ENCODE peak calls at places on chromosomes 4 and X, in eight cellular contexts. B is ovary, F is adrenal gland, G is right cardiac atrium, X is Peyer's patch, W is mesenchymal stem cell, L is cardiac muscle cell, S is SK-N-SH. P is an unnamed sample. For H3K9me3, the result is how much of the 10 kb centered on the place peaks cover.

GRCh38 chr4:184649971-184650855 is 675 bp downstream of the PRIMPOL start:
- DNase-seq in G (no peak), W (peak), F (no peak), L (peak), S (peak), X (no peak), B (no peak), P (peak)

GRCh38 chr4:6767725-6768538 is 14.6 kb upstream of the KIAA0232 start:
- DNase-seq in F (no peak), L (no peak), G (no peak), W (no peak), B (no peak), X (peak), S (no peak), P (no peak)

GRCh38 chrX:141468940-141469339 is 115.6 kb downstream of the SPANXA1 start:
- DNase-seq in L (no peak), F (no peak), G (no peak), S (no peak), X (no peak), B (no peak), W (no peak), P (no peak)

GRCh38 chrX:123731987-123732678 is 719 bp downstream of the THOC2 start:
- DNase-seq in S (peak), B (peak), X (peak), W (peak), G (no peak), F (peak), L (peak), P (peak)

GRCh38 chr4:21034728-21035127 is 334.5 kb downstream of the PACRGL start:
- DNase-seq in G (no peak), F (no peak), L (no peak), S (no peak), X (no peak), W (no peak), B (no peak), P (no peak)

GRCh38 chrX:46561931-46562721 is 11.4 kb upstream of the CHST7 start:
- DNase-seq in B (no peak), W (no peak), G (no peak), X (no peak), L (peak), S (no peak), F (no peak), P (no peak)

GRCh38 chr4:152094851-152095700 is 334.3 kb upstream of the GATB start:
- DNase-seq in G (no peak), X (no peak), S (no peak), F (no peak), W (peak), L (no peak), B (no peak), P (no peak)

GRCh38 chr4:53119685-53120084 is 246.2 kb downstream of the SCFD2 start:
- DNase-seq in L (peak), F (no peak), X (no peak), G (no peak), S (no peak), B (no peak), W (peak), P (peak)

GRCh38 chr4:8147231-8147970 is 11.2 kb downstream of the ABLIM2 start:
- DNase-seq in G (no peak), W (no peak), L (no peak), F (no peak), B (no peak), S (no peak), X (no peak), P (no peak)

DNA sequence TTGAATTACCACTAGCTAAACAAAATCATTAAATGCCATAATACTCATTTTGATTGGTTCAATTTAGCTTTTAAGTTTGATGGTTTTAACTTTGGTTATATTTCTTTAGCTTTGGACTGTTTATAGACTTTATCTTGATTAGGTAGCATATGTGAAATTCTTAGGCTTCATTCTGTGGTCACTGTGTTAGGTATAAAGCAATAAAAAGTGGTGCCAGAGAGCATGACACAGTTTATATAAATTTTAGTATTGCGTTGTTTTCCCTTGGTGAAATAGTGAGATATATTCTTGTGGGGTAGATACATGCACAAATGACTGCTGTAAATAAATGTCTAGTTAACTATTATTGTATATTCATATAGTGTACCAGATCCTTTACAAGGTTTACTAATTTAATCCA is 474.2 kb upstream of the GRID2 start:
- DNase-seq in B (no peak), W (no peak), S (no peak), F (no peak), X (no peak), L (no peak), G (no peak), P (no peak)
- H3K4me3 ChIP-seq in B (no peak), W (no peak), S (no peak), F (no peak), X (no peak), L (no peak), G (no peak), P (no peak)

GRCh38 chrX:81868979-81869378 is 667.1 kb downstream of the SH3BGRL start:
- DNase-seq in F (no peak), G (no peak), B (no peak), X (no peak), L (no peak), S (no peak), W (no peak), P (no peak)

GRCh38 chrX:81866873-81867272 is 665.0 kb downstream of the SH3BGRL start:
- DNase-seq in X (no peak), S (no peak), L (no peak), W (no peak), F (no peak), G (no peak), B (no peak), P (no peak)
- H3K9me3 ChIP-seq in X (under half), S (under half), L (under half), W (under half), F (under half), G (under half), B (under half), P (under half)

GRCh38 chr4:98000940-98001339 is 142.3 kb downstream of the STPG2 start:
- DNase-seq in S (no peak), L (no peak), F (no peak), G (no peak), X (no peak), W (no peak), B (no peak), P (no peak)
- H3K27ac ChIP-seq in S (no peak), L (no peak), F (no peak), G (no peak), X (no peak), W (no peak), B (no peak), P (no peak)

GRCh38 chr4:56253631-56254241 is 133.6 kb downstream of the AASDH start:
- DNase-seq in W (no peak), G (no peak), S (no peak), F (no peak), L (no peak), B (no peak), X (no peak), P (no peak)

GRCh38 chr4:56252561-56253152 is 134.6 kb downstream of the AASDH start:
- DNase-seq in F (no peak), G (no peak), B (no peak), W (no peak), L (no peak), X (no peak), S (no peak), P (no peak)

GRCh38 chr4:56246230-56246610 is 141.1 kb downstream of the AASDH start:
- DNase-seq in F (no peak), G (no peak), B (no peak), W (no peak), L (no peak), X (no peak), S (no peak), P (no peak)

GRCh38 chr4:56247646-56248045 is 139.6 kb downstream of the AASDH start:
- DNase-seq in X (peak), W (no peak), S (no peak), B (no peak), L (no peak), G (no peak), F (no peak), P (no peak)

GRCh38 chr4:56250801-56251200 is 136.5 kb downstream of the AASDH start:
- DNase-seq in L (no peak), F (no peak), B (no peak), W (no peak), G (no peak), S (no peak), X (no peak), P (no peak)
- H3K4me3 ChIP-seq in L (no peak), F (no peak), B (no peak), W (no peak), G (no peak), S (no peak), X (no peak), P (no peak)

GRCh38 chr4:43271946-43272345 is 379.4 kb downstream of the GRXCR1 start:
- DNase-seq in S (no peak), X (no peak), W (no peak), G (no peak), L (no peak), F (no peak), B (no peak), P (no peak)
- H3K9me3 ChIP-seq in S (under half), X (under half), W (under half), G (under half), L (under half), F (under half), B (under half), P (under half)

DNA sequence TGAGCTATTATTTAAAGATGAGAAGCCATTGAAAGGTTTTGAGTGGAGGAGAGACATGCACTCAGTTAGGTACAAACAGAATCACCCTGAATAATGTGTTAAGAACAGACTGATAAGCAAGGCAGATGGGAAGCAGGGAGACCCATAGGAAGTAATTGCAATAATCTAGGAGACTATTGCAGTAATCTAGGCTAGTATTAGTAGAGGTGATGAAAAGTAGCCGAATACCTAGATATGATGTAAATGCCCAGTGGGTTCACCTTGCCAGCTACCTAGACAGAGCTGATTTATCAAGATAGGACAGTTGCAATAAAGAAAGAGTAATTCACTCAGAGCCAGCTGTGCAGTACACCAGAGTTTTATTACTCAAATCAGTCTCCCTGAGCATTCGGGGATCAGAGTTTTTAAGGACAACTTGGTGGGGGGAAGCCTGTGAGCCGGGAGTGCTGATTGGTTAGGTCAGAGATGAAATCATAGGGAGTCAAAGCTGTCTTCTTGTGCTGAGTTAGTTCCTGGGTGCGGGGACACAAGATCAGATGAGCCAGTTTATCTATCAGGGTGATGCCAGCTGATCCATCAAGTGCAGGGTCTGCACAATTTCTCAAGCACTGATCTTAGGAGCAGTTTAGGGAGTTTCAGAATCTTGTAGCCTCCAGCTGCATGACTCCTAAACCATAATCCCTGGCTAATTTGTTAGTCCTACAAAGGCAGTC is 427.5 kb downstream of the RPA4 start:
- DNase-seq in B (no peak), G (no peak), F (no peak), W (no peak), S (no peak), L (no peak), X (no peak), P (no peak)
- H3K27ac ChIP-seq in B (no peak), G (no peak), F (no peak), W (no peak), S (no peak), L (no peak), X (no peak), P (no peak)

GRCh38 chrX:153764786-153765137 is 713 bp downstream of the PLXNB3 start:
- DNase-seq in G (peak), B (no peak), F (no peak), L (no peak), X (peak), W (no peak), S (peak), P (no peak)

GRCh38 chrX:153767674-153768055 is 3.6 kb downstream of the PLXNB3 start:
- DNase-seq in X (no peak), S (peak), B (no peak), L (no peak), F (no peak), G (no peak), W (no peak), P (no peak)

GRCh38 chrX:153765138-153766079 is 1.4 kb downstream of the PLXNB3 start:
- DNase-seq in B (peak), W (peak), F (peak), G (peak), L (no peak), X (peak), S (peak), P (peak)

GRCh38 chrX:153766871-153767673 is 3.0 kb downstream of the PLXNB3 start:
- DNase-seq in L (no peak), F (peak), G (peak), W (no peak), X (peak), S (peak), B (peak), P (no peak)

GRCh38 chrX:153766098-153766817 is 2.2 kb downstream of the PLXNB3 start:
- DNase-seq in W (peak), X (peak), G (peak), L (peak), F (peak), S (peak), B (peak), P (peak)
- H3K4me3 ChIP-seq in W (peak), X (no peak), G (peak), L (no peak), F (peak), S (peak), B (no peak), P (peak)

GRCh38 chr4:95754667-95755066 is 85.2 kb upstream of the PDHA2 start:
- DNase-seq in S (no peak), X (no peak), L (no peak), W (no peak), G (no peak), F (no peak), B (no peak), P (no peak)

GRCh38 chr4:95761441-95761840 is 78.5 kb upstream of the PDHA2 start:
- DNase-seq in S (no peak), W (peak), L (no peak), B (no peak), X (no peak), G (no peak), F (no peak), P (peak)

GRCh38 chr4:95761871-95762270 is 78.0 kb upstream of the PDHA2 start:
- DNase-seq in B (no peak), L (no peak), S (no peak), F (no peak), X (no peak), W (peak), G (no peak), P (no peak)

GRCh38 chr4:95758001-95758400 is 81.9 kb upstream of the PDHA2 start:
- DNase-seq in G (no peak), F (no peak), S (no peak), X (no peak), B (no peak), W (no peak), L (no peak), P (no peak)
- H3K9me3 ChIP-seq in G (under half), F (under half), S (under half), X (under half), B (under half), W (under half), L (under half), P (under half)

GRCh38 chr4:118718511-118719170 is 33.4 kb downstream of the METTL14 start:
- DNase-seq in G (no peak), X (no peak), B (no peak), W (no peak), S (no peak), L (no peak), F (no peak), P (no peak)

GRCh38 chr4:118727360-118727759 is 42.2 kb downstream of the METTL14 start:
- DNase-seq in B (no peak), G (no peak), S (no peak), W (no peak), F (no peak), L (no peak), X (no peak), P (no peak)

GRCh38 chr4:118723369-118723768 is 38.2 kb downstream of the METTL14 start:
- DNase-seq in L (no peak), F (no peak), W (no peak), B (no peak), G (no peak), S (no peak), X (no peak), P (no peak)
- H3K27ac ChIP-seq in L (no peak), F (no peak), W (no peak), B (no peak), G (no peak), S (no peak), X (no peak), P (no peak)

GRCh38 chrX:13005671-13006473 is 31.0 kb downstream of the TMSB4X start:
- DNase-seq in W (no peak), B (no peak), X (no peak), S (no peak), G (no peak), F (no peak), L (no peak), P (no peak)
- H3K4me3 ChIP-seq in W (peak), B (no peak), X (no peak), S (no peak), G (no peak), F (no peak), L (no peak), P (no peak)